ENCODE peak calls at places on chromosomes 3 and 15, in six cellular contexts. K is thyroid gland, H is adrenal gland, G is HFFc6, Z is foreskin fibroblast, O is lung. L is an unnamed sample.

GRCh38 chr3:12187448-12188327 is 29.0 kb upstream of the TIMP4 start:
- DNase-seq in K (peak; percentile 64), H (no peak), G (peak; percentile 39), Z (no peak), O (no peak), L (no peak)

GRCh38 chr3:158528306-158528705 is 42.7 kb upstream of the MLF1 start:
- DNase-seq in K (no peak), H (no peak), G (no peak), Z (no peak), O (no peak), L (no peak)

GRCh38 chr15:97030251-97030650 is 699.8 kb downstream of the NR2F2 start:
- DNase-seq in K (no peak), H (no peak), G (no peak), Z (no peak), O (no peak), L (no peak)

GRCh38 chr15:74906193-74906449 is 530 bp downstream of the FAM219B start:
- DNase-seq in K (peak; percentile 43), H (peak; percentile 67), G (no peak), Z (no peak), O (peak; percentile 32), L (no peak)

GRCh38 chr3:131543714-131544113 is 40.9 kb upstream of the MRPL3 start:
- DNase-seq in K (peak; percentile 85), H (peak; percentile 95), G (peak; percentile 85), Z (peak; percentile 92), O (peak; percentile 34), L (peak; percentile 44)

GRCh38 chr3:177109688-177110087 is 87.6 kb downstream of the TBL1XR1 start:
- DNase-seq in K (no peak), H (no peak), G (no peak), Z (no peak), O (no peak), L (no peak)

GRCh38 chr3:128805771-128806170 is 73.6 kb upstream of the ACAD9 start:
- DNase-seq in K (no peak), H (no peak), G (peak; percentile 36), Z (no peak), O (no peak), L (no peak)

GRCh38 chr15:25859838-25860645 is 3.1 kb downstream of the ATP10A start:
- DNase-seq in K (no peak), H (peak; percentile 61), G (no peak), Z (no peak), O (peak; percentile 60), L (no peak)

GRCh38 chr15:52021128-52021671 is 2.2 kb downstream of the MAPK6 start:
- DNase-seq in K (peak; percentile 66), H (peak; percentile 78), G (peak; percentile 84), Z (peak; percentile 92), O (peak; percentile 45), L (peak; percentile 91)

GRCh38 chr3:55159711-55160110 is 231.9 kb upstream of the LRTM1 start:
- DNase-seq in K (no peak), H (no peak), G (no peak), Z (no peak), O (no peak), L (no peak)

GRCh38 chr3:140505256-140505655 is 172.6 kb upstream of the TRIM42 start:
- DNase-seq in K (no peak), H (no peak), G (no peak), Z (no peak), O (no peak), L (no peak)

GRCh38 chr15:33200903-33201302 is 6.4 kb upstream of the FMN1 start:
- DNase-seq in K (no peak), H (no peak), G (no peak), Z (no peak), O (no peak), L (no peak)

GRCh38 chr3:139577899-139578298 is 38.4 kb upstream of the RBP1 start:
- DNase-seq in K (no peak), H (no peak), G (no peak), Z (no peak), O (no peak), L (no peak)

GRCh38 chr3:23113455-23114171 is 89.5 kb upstream of the UBE2E2 start:
- DNase-seq in K (no peak), H (no peak), G (peak; percentile 10), Z (peak; percentile 27), O (no peak), L (no peak)

GRCh38 chr15:83503595-83504364 is 56.6 kb downstream of the SH3GL3 start:
- DNase-seq in K (no peak), H (no peak), G (no peak), Z (no peak), O (no peak), L (no peak)

GRCh38 chr3:152289708-152290107 is 21.0 kb downstream of the MBNL1 start:
- DNase-seq in K (no peak), H (no peak), G (no peak), Z (no peak), O (no peak), L (no peak)

GRCh38 chr3:36701903-36702374 is 62.4 kb downstream of the DCLK3 start:
- DNase-seq in K (no peak), H (no peak), G (peak; percentile 89), Z (peak; percentile 81), O (no peak), L (peak; percentile 76)

GRCh38 chr3:5122741-5123706 is 932 bp downstream of the ARL8B start:
- DNase-seq in K (peak; percentile 63), H (peak; percentile 69), G (peak; percentile 49), Z (peak; percentile 41), O (peak; percentile 71), L (no peak)

GRCh38 chr3:124592658-124593441 is 137.4 kb upstream of the UMPS start:
- DNase-seq in K (peak; percentile 88), H (no peak), G (no peak), Z (no peak), O (peak; percentile 52), L (no peak)

GRCh38 chr15:38455096-38455495 is 1.2 kb downstream of the FAM98B start:
- DNase-seq in K (no peak), H (no peak), G (peak; percentile 12), Z (no peak), O (no peak), L (no peak)

GRCh38 chr15:38458646-38459045 is 4.7 kb downstream of the FAM98B start:
- DNase-seq in K (no peak), H (no peak), G (no peak), Z (no peak), O (no peak), L (no peak)

GRCh38 chr15:38454687-38455071 is 752 bp downstream of the FAM98B start:
- DNase-seq in K (no peak), H (no peak), G (no peak), Z (no peak), O (no peak), L (no peak)

GRCh38 chr15:38459480-38459879 is 5.6 kb downstream of the FAM98B start:
- DNase-seq in K (no peak), H (no peak), G (no peak), Z (no peak), O (no peak), L (no peak)

DNA sequence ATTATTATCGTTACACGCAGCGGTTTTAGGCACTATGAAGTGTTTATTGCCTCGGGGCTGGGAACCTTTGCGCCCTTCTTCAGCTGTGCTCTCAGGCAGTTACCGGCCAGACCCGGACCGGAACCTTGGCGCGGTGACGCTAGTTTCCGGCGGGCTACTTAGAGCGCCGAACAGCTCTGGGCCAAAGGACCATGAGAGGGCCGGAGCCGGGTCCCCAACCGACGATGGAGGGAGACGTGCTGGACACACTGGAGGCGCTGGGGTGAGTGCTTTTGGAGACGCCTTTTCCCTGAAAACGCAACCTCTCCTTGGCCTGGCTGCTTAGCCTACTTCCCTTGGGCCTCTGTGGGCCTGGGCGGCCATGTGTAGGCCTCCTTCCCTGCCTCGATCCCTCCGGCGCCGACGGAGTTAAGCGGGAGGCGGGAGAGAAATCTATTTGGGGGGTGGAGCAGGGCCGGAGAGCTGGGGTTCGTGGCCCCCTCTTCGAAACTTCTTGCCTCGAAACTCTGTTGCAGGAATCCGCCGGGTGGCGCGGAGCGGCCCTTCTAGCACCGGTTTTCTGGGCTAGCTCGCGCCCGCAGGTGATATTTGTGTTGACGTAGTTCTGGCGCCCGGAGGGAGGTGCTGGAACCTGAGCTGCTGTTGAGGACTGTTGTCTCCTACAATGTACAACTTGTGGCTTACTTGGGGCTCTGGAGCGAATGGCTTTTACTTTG is at the start of gene FAM98B:
- DNase-seq in K (peak; percentile 86), H (peak; percentile 94), G (peak; percentile 86), Z (peak; percentile 84), O (peak; percentile 88), L (peak; percentile 69)
- TF ChIP-seq CTCF in K (no peak), H (no peak), G (no peak), Z (no peak), O (no peak), L (no peak)

GRCh38 chr3:149204390-149204991 is 17.1 kb downstream of the CP start:
- DNase-seq in K (no peak), H (no peak), G (no peak), Z (no peak), O (no peak), L (no peak)
- TF ChIP-seq CTCF in K (no peak), H (no peak), G (no peak), Z (no peak), O (no peak), L (no peak)

DNA sequence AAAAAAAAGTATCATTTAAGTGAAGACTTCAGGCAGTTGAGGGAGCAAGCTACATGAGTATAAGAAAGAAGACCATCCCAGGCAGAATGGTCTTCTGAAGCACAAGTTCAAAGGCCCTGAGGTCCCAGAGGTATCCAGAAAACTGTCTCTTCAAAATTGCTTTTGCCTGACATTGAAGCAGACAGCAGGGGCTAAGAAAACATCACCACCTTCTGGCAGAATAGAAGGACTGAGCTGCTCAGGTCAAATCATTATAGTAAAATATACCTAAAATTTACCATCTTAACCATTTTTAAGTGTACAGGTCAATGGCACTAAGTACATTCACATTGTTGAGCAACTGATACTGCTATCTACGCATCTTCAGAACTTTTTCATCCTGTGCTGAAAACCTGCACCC is 16.4 kb downstream of the GPR160 start:
- DNase-seq in K (no peak), H (no peak), G (no peak), Z (no peak), O (peak; percentile 22), L (no peak)
- TF ChIP-seq CTCF in K (no peak), H (peak; percentile 19), G (peak; percentile 63), Z (peak; percentile 12), O (no peak), L (peak; percentile 45)

GRCh38 chr3:32708672-32709283 is 23.8 kb downstream of the CNOT10 start:
- DNase-seq in K (no peak), H (no peak), G (no peak), Z (no peak), O (no peak), L (no peak)

GRCh38 chr3:32706348-32707025 is 21.5 kb downstream of the CNOT10 start:
- DNase-seq in K (no peak), H (no peak), G (no peak), Z (no peak), O (no peak), L (no peak)

GRCh38 chr3:32707026-32707370 is 22.0 kb downstream of the CNOT10 start:
- DNase-seq in K (no peak), H (no peak), G (no peak), Z (no peak), O (no peak), L (no peak)

GRCh38 chr3:32703491-32703968 is 18.5 kb downstream of the CNOT10 start:
- DNase-seq in K (no peak), H (no peak), G (no peak), Z (no peak), O (no peak), L (no peak)

GRCh38 chr3:32705232-32705631 is 20.2 kb downstream of the CNOT10 start:
- DNase-seq in K (no peak), H (no peak), G (no peak), Z (no peak), O (no peak), L (no peak)
- TF ChIP-seq CTCF in K (no peak), H (no peak), G (no peak), Z (no peak), O (no peak), L (no peak)

GRCh38 chr15:67433495-67434099 is 87.3 kb upstream of the C15orf61 start:
- DNase-seq in K (peak; percentile 64), H (peak; percentile 73), G (peak; percentile 53), Z (peak; percentile 38), O (peak; percentile 50), L (peak; percentile 16)
- TF ChIP-seq CTCF in K (peak; percentile 51), H (peak; percentile 72), G (peak; percentile 89), Z (peak; percentile 79), O (peak; percentile 51), L (peak; percentile 90)